ENCODE peak calls at places on chromosomes 7 and 10, in seven cellular contexts. P is epithelial cell of esophagus, A is GM10248, T is BJ, N is mucosa of descending colon, M is brain microvascular endothelial cell, C is GM13976. H is an unnamed sample.

GRCh38 chr10:46294641-46295230 is 7.9 kb downstream of the ANTXRL start:
- DNase-seq in T (no peak), C (no peak), M (no peak), P (no peak), A (no peak), N (peak; percentile 39), H (no peak)

GRCh38 chr10:101244321-101245050 is 15.2 kb upstream of the LBX1 start:
- DNase-seq in M (no peak), A (no peak), T (peak; percentile 11), N (no peak), P (peak; percentile 43), C (no peak), H (no peak)

GRCh38 chr7:116800594-116800993 is 61.8 kb upstream of the CAPZA2 start:
- DNase-seq in C (no peak), P (no peak), T (no peak), A (no peak), M (no peak), N (no peak), H (no peak)

GRCh38 chr10:13792011-13792410 is 205.2 kb downstream of the PRPF18 start:
- DNase-seq in C (no peak), N (no peak), P (no peak), A (no peak), M (no peak), T (no peak), H (no peak)

GRCh38 chr7:38215115-38215514 is 37.1 kb downstream of the STARD3NL start:
- DNase-seq in A (no peak), P (no peak), T (no peak), M (no peak), N (no peak), C (no peak), H (no peak)

GRCh38 chr10:100909506-100910260 is 3.1 kb upstream of the SLF2 start:
- DNase-seq in C (peak; percentile 21), A (no peak), P (no peak), N (no peak), T (no peak), M (no peak), H (no peak)

GRCh38 chr10:78729810-78730209 is 339.0 kb upstream of the ZMIZ1 start:
- DNase-seq in M (no peak), T (no peak), P (no peak), A (no peak), C (no peak), N (no peak), H (no peak)

GRCh38 chr10:5965266-5965665 is 12.1 kb downstream of the IL15RA start:
- DNase-seq in M (no peak), A (no peak), P (no peak), C (no peak), N (no peak), T (no peak), H (no peak)

GRCh38 chr10:7186387-7187032 is 224.3 kb downstream of the SFMBT2 start:
- DNase-seq in T (no peak), N (no peak), C (no peak), P (no peak), A (no peak), M (no peak), H (no peak)

GRCh38 chr10:127149613-127150081 is 46.7 kb downstream of the INSYN2A start:
- DNase-seq in N (no peak), A (no peak), C (no peak), P (no peak), M (peak; percentile 14), T (no peak), H (no peak)

GRCh38 chr10:75352650-75353049 is 48.9 kb downstream of the ZNF503 start:
- DNase-seq in A (no peak), N (no peak), M (no peak), C (no peak), P (no peak), T (no peak), H (no peak)

GRCh38 chr10:57983226-57983870 is 284.3 kb downstream of the IPMK start:
- DNase-seq in M (no peak), T (no peak), P (peak; percentile 48), A (no peak), N (no peak), C (no peak), H (no peak)

GRCh38 chr7:154853727-154854095 is 149.2 kb downstream of the PAXIP1 start:
- DNase-seq in P (no peak), A (no peak), C (no peak), T (no peak), N (no peak), M (no peak), H (no peak)

GRCh38 chr10:78691301-78692030 is 377.3 kb upstream of the ZMIZ1 start:
- DNase-seq in N (no peak), T (no peak), C (no peak), M (no peak), P (no peak), A (no peak), H (no peak)

GRCh38 chr7:34096135-34096775 is 190.9 kb downstream of the BMPER start:
- DNase-seq in C (no peak), N (peak; percentile 64), A (no peak), P (peak; percentile 70), M (peak; percentile 85), T (peak; percentile 69), H (no peak)

GRCh38 chr7:49255061-49255460 is 330.7 kb downstream of the CDC14C start:
- DNase-seq in A (no peak), M (no peak), N (no peak), C (no peak), T (no peak), P (peak; percentile 53), H (no peak)

GRCh38 chr10:9868499-9868898 is 1149.2 kb upstream of the CELF2 start:
- DNase-seq in A (no peak), N (no peak), M (no peak), C (no peak), T (no peak), P (no peak), H (no peak)

GRCh38 chr7:4167385-4167910 is 514.6 kb upstream of the FOXK1 start:
- DNase-seq in N (peak; percentile 12), C (no peak), P (no peak), M (no peak), T (no peak), A (no peak), H (no peak)

GRCh38 chr10:93189959-93190358 is 116.3 kb downstream of the CYP26A1 start:
- DNase-seq in C (no peak), A (no peak), M (no peak), P (no peak), T (no peak), N (no peak), H (no peak)

GRCh38 chr7:5334671-5335070 is 51.9 kb downstream of the SLC29A4 start:
- DNase-seq in T (no peak), M (no peak), A (no peak), N (no peak), P (no peak), C (no peak), H (no peak)

GRCh38 chr10:93403741-93404354 is 78.3 kb downstream of the MYOF start:
- DNase-seq in M (no peak), A (no peak), P (peak; percentile 79), T (no peak), N (no peak), C (no peak), H (no peak)

GRCh38 chr10:111739160-111739712 is 444.3 kb downstream of the GPAM start:
- DNase-seq in C (no peak), P (no peak), N (no peak), T (no peak), M (no peak), A (no peak), H (no peak)

GRCh38 chr7:100171087-100171681 is 2.8 kb upstream of the GAL3ST4 start:
- DNase-seq in T (no peak), N (peak; percentile 67), P (no peak), C (peak; percentile 68), A (peak; percentile 54), M (no peak), H (no peak)

GRCh38 chr10:35268323-35268722 is 68.0 kb upstream of the CCNY start:
- DNase-seq in A (no peak), N (no peak), C (no peak), P (no peak), M (no peak), T (no peak), H (no peak)
- TF ChIP-seq CTCF in A (no peak), N (no peak), C (no peak), P (no peak), M (no peak), T (no peak), H (no peak)

DNA sequence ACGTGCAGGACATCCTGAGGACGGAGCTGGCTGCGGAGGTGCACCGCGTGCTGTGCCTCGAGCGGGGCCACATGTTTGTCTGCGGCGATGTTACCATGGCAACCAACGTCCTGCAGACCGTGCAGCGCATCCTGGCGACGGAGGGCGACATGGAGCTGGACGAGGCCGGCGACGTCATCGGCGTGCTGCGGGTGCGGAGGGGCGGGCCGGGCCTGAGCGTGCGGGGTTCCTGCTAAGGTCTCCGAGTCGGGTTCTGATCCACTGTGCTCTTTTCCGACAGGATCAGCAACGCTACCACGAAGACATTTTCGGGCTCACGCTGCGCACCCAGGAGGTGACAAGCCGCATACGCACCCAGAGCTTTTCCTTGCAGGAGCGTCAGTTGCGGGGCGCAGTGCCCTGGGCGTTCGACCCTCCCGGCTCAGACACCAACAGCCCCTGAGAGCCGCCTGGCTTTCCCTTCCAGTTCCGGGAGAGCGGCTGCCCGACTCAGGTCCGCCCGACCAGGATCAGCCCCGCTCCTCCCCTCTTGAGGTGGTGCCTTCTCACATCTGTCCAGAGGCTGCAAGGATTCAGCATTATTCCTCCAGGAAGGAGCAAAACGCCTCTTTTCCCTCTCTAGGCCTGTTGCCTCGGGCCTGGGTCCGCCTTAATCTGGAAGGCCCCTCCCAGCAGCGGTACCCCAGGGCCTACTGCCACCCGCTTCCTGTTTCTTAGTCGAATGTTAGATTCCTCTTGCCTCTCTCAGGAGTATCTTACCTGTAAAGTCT is 10.4 kb downstream of the ATG9B start:
- DNase-seq in T (peak; percentile 11), C (peak; percentile 85), P (peak; percentile 32), M (peak; percentile 79), N (peak; percentile 91), A (peak; percentile 78), H (peak; percentile 82)
- TF ChIP-seq CTCF in T (peak; percentile 25), C (no peak), P (peak; percentile 29), M (peak; percentile 18), N (no peak), A (no peak), H (peak; percentile 16)

GRCh38 chr7:2257651-2258050 is 15.6 kb downstream of the NUDT1 start:
- DNase-seq in P (no peak), A (no peak), T (no peak), M (no peak), C (no peak), N (no peak), H (no peak)

GRCh38 chr7:2258661-2259365 is 16.8 kb downstream of the NUDT1 start:
- DNase-seq in N (no peak), P (no peak), A (peak; percentile 83), T (no peak), C (peak; percentile 90), M (no peak), H (peak; percentile 87)

GRCh38 chr7:2255145-2256139 is 13.4 kb downstream of the NUDT1 start:
- DNase-seq in C (no peak), M (no peak), A (no peak), N (no peak), P (peak; percentile 36), T (no peak), H (no peak)

GRCh38 chr7:2256306-2257045 is 14.4 kb downstream of the NUDT1 start:
- DNase-seq in C (no peak), N (no peak), T (no peak), A (no peak), M (no peak), P (no peak), H (no peak)

GRCh38 chr7:2257046-2257551 is 15.1 kb downstream of the NUDT1 start:
- DNase-seq in C (no peak), P (no peak), A (no peak), T (no peak), M (no peak), N (no peak), H (no peak)
- TF ChIP-seq CTCF in C (no peak), P (no peak), A (no peak), T (no peak), M (no peak), N (no peak), H (no peak)

GRCh38 chr10:69407621-69408301 is 9.0 kb downstream of the TACR2 start:
- DNase-seq in C (no peak), A (no peak), N (no peak), P (no peak), M (no peak), T (no peak), H (no peak)
- TF ChIP-seq CTCF in C (no peak), A (no peak), N (no peak), P (no peak), M (peak; percentile 61), T (peak; percentile 19), H (peak; percentile 45)

H was measured in GM06990.